ENCODE peak calls at places on chromosomes 5 and 9, in ten cellular contexts. One of them, this sample, is unnamed.

GRCh38 chr5:110031402-110032140 is 341.8 kb downstream of the MAN2A1 start:
- DNase-seq in stimulated activated naive CD4-positive, alpha-beta T cell: peak; percentile 1
- DNase-seq in T47D: no peak
- DNase-seq in tibial artery: no peak
- DNase-seq in OCI-LY7: no peak
- DNase-seq in stimulated activated CD8-positive, alpha-beta memory T cell treated with anti-CD3 and anti-CD28 coated beads, Interleukin-2, amount 100 ng/mL, for 1 hour: no peak
- DNase-seq in GM13977: no peak
- DNase-seq in naive thymus-derived CD8-positive, alpha-beta T cell: peak; percentile 23
- DNase-seq in iris pigment epithelial cell: no peak
- DNase-seq in EL: no peak
- DNase-seq in this sample: no peak

GRCh38 chr5:163619273-163619672 is 113.9 kb downstream of the MAT2B start:
- DNase-seq in GM13977: no peak
- DNase-seq in stimulated activated CD8-positive, alpha-beta memory T cell treated with anti-CD3 and anti-CD28 coated beads, Interleukin-2, amount 100 ng/mL, for 1 hour: no peak
- DNase-seq in iris pigment epithelial cell: no peak
- DNase-seq in EL: no peak
- DNase-seq in tibial artery: no peak
- DNase-seq in naive thymus-derived CD8-positive, alpha-beta T cell: no peak
- DNase-seq in stimulated activated naive CD4-positive, alpha-beta T cell: no peak
- DNase-seq in T47D: no peak
- DNase-seq in OCI-LY7: no peak
- DNase-seq in this sample: no peak

GRCh38 chr5:129857124-129857523 is 47.1 kb upstream of the CHSY3 start:
- DNase-seq in GM13977: no peak
- DNase-seq in stimulated activated CD8-positive, alpha-beta memory T cell treated with anti-CD3 and anti-CD28 coated beads, Interleukin-2, amount 100 ng/mL, for 1 hour: no peak
- DNase-seq in EL: no peak
- DNase-seq in stimulated activated naive CD4-positive, alpha-beta T cell: no peak
- DNase-seq in iris pigment epithelial cell: no peak
- DNase-seq in tibial artery: no peak
- DNase-seq in OCI-LY7: no peak
- DNase-seq in naive thymus-derived CD8-positive, alpha-beta T cell: no peak
- DNase-seq in T47D: no peak
- DNase-seq in this sample: no peak

GRCh38 chr5:149638136-149638535 is 56.8 kb downstream of the ARHGEF37 start:
- DNase-seq in iris pigment epithelial cell: no peak
- DNase-seq in T47D: no peak
- DNase-seq in stimulated activated naive CD4-positive, alpha-beta T cell: no peak
- DNase-seq in tibial artery: peak; percentile 37
- DNase-seq in GM13977: no peak
- DNase-seq in OCI-LY7: no peak
- DNase-seq in naive thymus-derived CD8-positive, alpha-beta T cell: no peak
- DNase-seq in EL: no peak
- DNase-seq in stimulated activated CD8-positive, alpha-beta memory T cell treated with anti-CD3 and anti-CD28 coated beads, Interleukin-2, amount 100 ng/mL, for 1 hour: no peak
- DNase-seq in this sample: no peak

GRCh38 chr5:39200081-39200480 is 19.3 kb downstream of the FYB1 start:
- DNase-seq in OCI-LY7: no peak
- DNase-seq in stimulated activated naive CD4-positive, alpha-beta T cell: no peak
- DNase-seq in naive thymus-derived CD8-positive, alpha-beta T cell: no peak
- DNase-seq in T47D: no peak
- DNase-seq in tibial artery: no peak
- DNase-seq in GM13977: no peak
- DNase-seq in iris pigment epithelial cell: no peak
- DNase-seq in stimulated activated CD8-positive, alpha-beta memory T cell treated with anti-CD3 and anti-CD28 coated beads, Interleukin-2, amount 100 ng/mL, for 1 hour: no peak
- DNase-seq in EL: no peak
- DNase-seq in this sample: no peak

GRCh38 chr5:137575847-137576246 is 76.7 kb upstream of the SPOCK1 start:
- DNase-seq in iris pigment epithelial cell: no peak
- DNase-seq in OCI-LY7: no peak
- DNase-seq in stimulated activated CD8-positive, alpha-beta memory T cell treated with anti-CD3 and anti-CD28 coated beads, Interleukin-2, amount 100 ng/mL, for 1 hour: no peak
- DNase-seq in tibial artery: no peak
- DNase-seq in stimulated activated naive CD4-positive, alpha-beta T cell: no peak
- DNase-seq in EL: peak; percentile 94
- DNase-seq in GM13977: no peak
- DNase-seq in T47D: no peak
- DNase-seq in naive thymus-derived CD8-positive, alpha-beta T cell: no peak
- DNase-seq in this sample: no peak

GRCh38 chr5:139137703-139138102 is 60.5 kb downstream of the SIL1 start:
- DNase-seq in EL: peak; percentile 18
- DNase-seq in stimulated activated naive CD4-positive, alpha-beta T cell: no peak
- DNase-seq in OCI-LY7: peak; percentile 2
- DNase-seq in naive thymus-derived CD8-positive, alpha-beta T cell: no peak
- DNase-seq in stimulated activated CD8-positive, alpha-beta memory T cell treated with anti-CD3 and anti-CD28 coated beads, Interleukin-2, amount 100 ng/mL, for 1 hour: no peak
- DNase-seq in T47D: no peak
- DNase-seq in GM13977: no peak
- DNase-seq in tibial artery: no peak
- DNase-seq in iris pigment epithelial cell: peak; percentile 60
- DNase-seq in this sample: no peak

GRCh38 chr5:92544567-92544966 is 1036.5 kb downstream of the NR2F1-AS1 start:
- DNase-seq in OCI-LY7: no peak
- DNase-seq in naive thymus-derived CD8-positive, alpha-beta T cell: no peak
- DNase-seq in EL: no peak
- DNase-seq in stimulated activated naive CD4-positive, alpha-beta T cell: no peak
- DNase-seq in GM13977: no peak
- DNase-seq in tibial artery: no peak
- DNase-seq in iris pigment epithelial cell: peak; percentile 81
- DNase-seq in stimulated activated CD8-positive, alpha-beta memory T cell treated with anti-CD3 and anti-CD28 coated beads, Interleukin-2, amount 100 ng/mL, for 1 hour: no peak
- DNase-seq in T47D: no peak
- DNase-seq in this sample: no peak

GRCh38 chr5:154285661-154286408 is 95.3 kb downstream of the GALNT10 start:
- DNase-seq in OCI-LY7: no peak
- DNase-seq in stimulated activated CD8-positive, alpha-beta memory T cell treated with anti-CD3 and anti-CD28 coated beads, Interleukin-2, amount 100 ng/mL, for 1 hour: no peak
- DNase-seq in stimulated activated naive CD4-positive, alpha-beta T cell: no peak
- DNase-seq in EL: peak; percentile 76
- DNase-seq in naive thymus-derived CD8-positive, alpha-beta T cell: no peak
- DNase-seq in iris pigment epithelial cell: peak; percentile 55
- DNase-seq in GM13977: no peak
- DNase-seq in tibial artery: no peak
- DNase-seq in T47D: no peak
- DNase-seq in this sample: no peak

GRCh38 chr5:135246605-135246922 is 152.5 kb downstream of the MACROH2A1 start:
- DNase-seq in EL: no peak
- DNase-seq in stimulated activated naive CD4-positive, alpha-beta T cell: no peak
- DNase-seq in T47D: no peak
- DNase-seq in naive thymus-derived CD8-positive, alpha-beta T cell: no peak
- DNase-seq in GM13977: no peak
- DNase-seq in iris pigment epithelial cell: no peak
- DNase-seq in stimulated activated CD8-positive, alpha-beta memory T cell treated with anti-CD3 and anti-CD28 coated beads, Interleukin-2, amount 100 ng/mL, for 1 hour: no peak
- DNase-seq in tibial artery: no peak
- DNase-seq in OCI-LY7: no peak
- DNase-seq in this sample: no peak

GRCh38 chr5:74625742-74626241 is 14.7 kb downstream of the ENC1 start:
- DNase-seq in T47D: no peak
- DNase-seq in tibial artery: no peak
- DNase-seq in EL: peak; percentile 21
- DNase-seq in iris pigment epithelial cell: peak; percentile 59
- DNase-seq in stimulated activated CD8-positive, alpha-beta memory T cell treated with anti-CD3 and anti-CD28 coated beads, Interleukin-2, amount 100 ng/mL, for 1 hour: no peak
- DNase-seq in OCI-LY7: peak; percentile 14
- DNase-seq in GM13977: no peak
- DNase-seq in naive thymus-derived CD8-positive, alpha-beta T cell: no peak
- DNase-seq in stimulated activated naive CD4-positive, alpha-beta T cell: no peak
- DNase-seq in this sample: no peak

GRCh38 chr5:73938280-73938937 is 312.4 kb downstream of the ARHGEF28 start:
- DNase-seq in iris pigment epithelial cell: peak; percentile 98
- DNase-seq in GM13977: no peak
- DNase-seq in T47D: no peak
- DNase-seq in EL: peak; percentile 97
- DNase-seq in stimulated activated naive CD4-positive, alpha-beta T cell: no peak
- DNase-seq in stimulated activated CD8-positive, alpha-beta memory T cell treated with anti-CD3 and anti-CD28 coated beads, Interleukin-2, amount 100 ng/mL, for 1 hour: no peak
- DNase-seq in naive thymus-derived CD8-positive, alpha-beta T cell: no peak
- DNase-seq in tibial artery: no peak
- DNase-seq in OCI-LY7: no peak
- DNase-seq in this sample: no peak

GRCh38 chr9:119861801-119862200 is 492.6 kb upstream of the BRINP1 start:
- DNase-seq in naive thymus-derived CD8-positive, alpha-beta T cell: no peak
- DNase-seq in stimulated activated naive CD4-positive, alpha-beta T cell: no peak
- DNase-seq in EL: no peak
- DNase-seq in T47D: no peak
- DNase-seq in OCI-LY7: no peak
- DNase-seq in iris pigment epithelial cell: no peak
- DNase-seq in tibial artery: peak; percentile 62
- DNase-seq in GM13977: no peak
- DNase-seq in stimulated activated CD8-positive, alpha-beta memory T cell treated with anti-CD3 and anti-CD28 coated beads, Interleukin-2, amount 100 ng/mL, for 1 hour: no peak
- DNase-seq in this sample: no peak

GRCh38 chr5:138975098-138975847 is 100.1 kb upstream of the LRRTM2 start:
- DNase-seq in stimulated activated CD8-positive, alpha-beta memory T cell treated with anti-CD3 and anti-CD28 coated beads, Interleukin-2, amount 100 ng/mL, for 1 hour: no peak
- DNase-seq in stimulated activated naive CD4-positive, alpha-beta T cell: no peak
- DNase-seq in T47D: no peak
- DNase-seq in GM13977: no peak
- DNase-seq in EL: peak; percentile 74
- DNase-seq in naive thymus-derived CD8-positive, alpha-beta T cell: no peak
- DNase-seq in tibial artery: no peak
- DNase-seq in OCI-LY7: no peak
- DNase-seq in iris pigment epithelial cell: peak; percentile 94
- DNase-seq in this sample: no peak

GRCh38 chr9:34158362-34158869 is 20.4 kb upstream of the UBAP1 start:
- DNase-seq in T47D: no peak
- DNase-seq in tibial artery: no peak
- DNase-seq in GM13977: no peak
- DNase-seq in iris pigment epithelial cell: peak; percentile 89
- DNase-seq in stimulated activated CD8-positive, alpha-beta memory T cell treated with anti-CD3 and anti-CD28 coated beads, Interleukin-2, amount 100 ng/mL, for 1 hour: no peak
- DNase-seq in OCI-LY7: no peak
- DNase-seq in EL: peak; percentile 55
- DNase-seq in stimulated activated naive CD4-positive, alpha-beta T cell: no peak
- DNase-seq in naive thymus-derived CD8-positive, alpha-beta T cell: no peak
- DNase-seq in this sample: no peak

GRCh38 chr5:151696470-151697061 is 9.9 kb upstream of the SPARC start:
- DNase-seq in stimulated activated CD8-positive, alpha-beta memory T cell treated with anti-CD3 and anti-CD28 coated beads, Interleukin-2, amount 100 ng/mL, for 1 hour: no peak
- DNase-seq in stimulated activated naive CD4-positive, alpha-beta T cell: no peak
- DNase-seq in EL: peak; percentile 98
- DNase-seq in OCI-LY7: no peak
- DNase-seq in iris pigment epithelial cell: peak; percentile 99
- DNase-seq in T47D: no peak
- DNase-seq in GM13977: no peak
- DNase-seq in naive thymus-derived CD8-positive, alpha-beta T cell: no peak
- DNase-seq in tibial artery: peak; percentile 89
- DNase-seq in this sample: no peak

GRCh38 chr9:98429613-98430012 is 174.2 kb upstream of the TBC1D2 start:
- DNase-seq in OCI-LY7: no peak
- DNase-seq in iris pigment epithelial cell: peak; percentile 81
- DNase-seq in T47D: no peak
- DNase-seq in naive thymus-derived CD8-positive, alpha-beta T cell: no peak
- DNase-seq in tibial artery: no peak
- DNase-seq in GM13977: no peak
- DNase-seq in EL: peak; percentile 58
- DNase-seq in stimulated activated naive CD4-positive, alpha-beta T cell: no peak
- DNase-seq in stimulated activated CD8-positive, alpha-beta memory T cell treated with anti-CD3 and anti-CD28 coated beads, Interleukin-2, amount 100 ng/mL, for 1 hour: no peak
- DNase-seq in this sample: no peak

GRCh38 chr9:130846487-130847305 is 11.6 kb downstream of the ABL1 start:
- DNase-seq in tibial artery: peak; percentile 78
- DNase-seq in stimulated activated naive CD4-positive, alpha-beta T cell: no peak
- DNase-seq in T47D: no peak
- DNase-seq in GM13977: no peak
- DNase-seq in naive thymus-derived CD8-positive, alpha-beta T cell: no peak
- DNase-seq in OCI-LY7: no peak
- DNase-seq in EL: peak; percentile 93
- DNase-seq in stimulated activated CD8-positive, alpha-beta memory T cell treated with anti-CD3 and anti-CD28 coated beads, Interleukin-2, amount 100 ng/mL, for 1 hour: no peak
- DNase-seq in iris pigment epithelial cell: peak; percentile 80
- DNase-seq in this sample: no peak

GRCh38 chr9:113711251-113711650 is 164.9 kb upstream of the ZNF618 start:
- DNase-seq in OCI-LY7: no peak
- DNase-seq in naive thymus-derived CD8-positive, alpha-beta T cell: no peak
- DNase-seq in T47D: no peak
- DNase-seq in EL: no peak
- DNase-seq in stimulated activated CD8-positive, alpha-beta memory T cell treated with anti-CD3 and anti-CD28 coated beads, Interleukin-2, amount 100 ng/mL, for 1 hour: no peak
- DNase-seq in stimulated activated naive CD4-positive, alpha-beta T cell: no peak
- DNase-seq in tibial artery: no peak
- DNase-seq in iris pigment epithelial cell: no peak
- DNase-seq in GM13977: no peak
- DNase-seq in this sample: no peak

GRCh38 chr5:87825583-87825982 is 412.9 kb upstream of the CCNH start:
- DNase-seq in EL: peak; percentile 2
- DNase-seq in stimulated activated naive CD4-positive, alpha-beta T cell: no peak
- DNase-seq in iris pigment epithelial cell: no peak
- DNase-seq in stimulated activated CD8-positive, alpha-beta memory T cell treated with anti-CD3 and anti-CD28 coated beads, Interleukin-2, amount 100 ng/mL, for 1 hour: no peak
- DNase-seq in OCI-LY7: no peak
- DNase-seq in tibial artery: no peak
- DNase-seq in naive thymus-derived CD8-positive, alpha-beta T cell: no peak
- DNase-seq in GM13977: no peak
- DNase-seq in T47D: no peak
- DNase-seq in this sample: no peak

GRCh38 chr5:160075073-160075472 is 44.2 kb downstream of the PWWP2A start:
- DNase-seq in stimulated activated CD8-positive, alpha-beta memory T cell treated with anti-CD3 and anti-CD28 coated beads, Interleukin-2, amount 100 ng/mL, for 1 hour: no peak
- DNase-seq in tibial artery: no peak
- DNase-seq in EL: no peak
- DNase-seq in iris pigment epithelial cell: no peak
- DNase-seq in T47D: no peak
- DNase-seq in OCI-LY7: no peak
- DNase-seq in stimulated activated naive CD4-positive, alpha-beta T cell: no peak
- DNase-seq in naive thymus-derived CD8-positive, alpha-beta T cell: no peak
- DNase-seq in GM13977: no peak
- DNase-seq in this sample: no peak

GRCh38 chr9:95778957-95779356 is 96.5 kb upstream of the ERCC6L2 start:
- DNase-seq in GM13977: no peak
- DNase-seq in EL: peak; percentile 69
- DNase-seq in iris pigment epithelial cell: peak; percentile 92
- DNase-seq in OCI-LY7: no peak
- DNase-seq in T47D: no peak
- DNase-seq in naive thymus-derived CD8-positive, alpha-beta T cell: no peak
- DNase-seq in stimulated activated naive CD4-positive, alpha-beta T cell: no peak
- DNase-seq in stimulated activated CD8-positive, alpha-beta memory T cell treated with anti-CD3 and anti-CD28 coated beads, Interleukin-2, amount 100 ng/mL, for 1 hour: no peak
- DNase-seq in tibial artery: no peak
- DNase-seq in this sample: no peak

GRCh38 chr5:7926296-7926695 is 57.3 kb downstream of the MTRR start:
- DNase-seq in EL: peak; percentile 94
- DNase-seq in OCI-LY7: no peak
- DNase-seq in stimulated activated CD8-positive, alpha-beta memory T cell treated with anti-CD3 and anti-CD28 coated beads, Interleukin-2, amount 100 ng/mL, for 1 hour: no peak
- DNase-seq in stimulated activated naive CD4-positive, alpha-beta T cell: no peak
- DNase-seq in T47D: no peak
- DNase-seq in iris pigment epithelial cell: peak; percentile 94
- DNase-seq in tibial artery: no peak
- DNase-seq in naive thymus-derived CD8-positive, alpha-beta T cell: no peak
- DNase-seq in GM13977: no peak
- DNase-seq in this sample: no peak

GRCh38 chr5:137218896-137219295 is 280.2 kb downstream of the SPOCK1 start:
- DNase-seq in T47D: no peak
- DNase-seq in GM13977: no peak
- DNase-seq in OCI-LY7: no peak
- DNase-seq in naive thymus-derived CD8-positive, alpha-beta T cell: no peak
- DNase-seq in tibial artery: no peak
- DNase-seq in iris pigment epithelial cell: no peak
- DNase-seq in EL: no peak
- DNase-seq in stimulated activated naive CD4-positive, alpha-beta T cell: no peak
- DNase-seq in stimulated activated CD8-positive, alpha-beta memory T cell treated with anti-CD3 and anti-CD28 coated beads, Interleukin-2, amount 100 ng/mL, for 1 hour: no peak
- DNase-seq in this sample: no peak

GRCh38 chr9:93096131-93096802 is at the start of gene CARD19:
- DNase-seq in naive thymus-derived CD8-positive, alpha-beta T cell: peak; percentile 39
- DNase-seq in OCI-LY7: peak; percentile 44
- DNase-seq in stimulated activated CD8-positive, alpha-beta memory T cell treated with anti-CD3 and anti-CD28 coated beads, Interleukin-2, amount 100 ng/mL, for 1 hour: no peak
- DNase-seq in T47D: peak; percentile 28
- DNase-seq in EL: peak; percentile 33
- DNase-seq in tibial artery: peak; percentile 88
- DNase-seq in GM13977: peak; percentile 50
- DNase-seq in iris pigment epithelial cell: no peak
- DNase-seq in stimulated activated naive CD4-positive, alpha-beta T cell: peak; percentile 59
- DNase-seq in this sample: no peak

GRCh38 chr9:94553029-94553938 is 1.6 kb upstream of the PCAT7 start:
- DNase-seq in stimulated activated CD8-positive, alpha-beta memory T cell treated with anti-CD3 and anti-CD28 coated beads, Interleukin-2, amount 100 ng/mL, for 1 hour: no peak
- DNase-seq in GM13977: no peak
- DNase-seq in OCI-LY7: peak; percentile 47
- DNase-seq in naive thymus-derived CD8-positive, alpha-beta T cell: no peak
- DNase-seq in EL: no peak
- DNase-seq in T47D: no peak
- DNase-seq in iris pigment epithelial cell: no peak
- DNase-seq in stimulated activated naive CD4-positive, alpha-beta T cell: no peak
- DNase-seq in tibial artery: no peak
- DNase-seq in this sample: no peak

This sample was measured in cortex of kidney.